ENCODE peak calls at places on chromosomes 2 and 18, in five cellular contexts. V, J, H, F and K are unnamed samples.

GRCh38 chr2:212539145-212539880 is 711 bp upstream of the ERBB4 start:
- DNase-seq in V (no peak), J (no peak), H (peak), F (peak), K (no peak)

GRCh38 chr2:158191569-158191968 is 89.9 kb downstream of the UPP2 start:
- DNase-seq in V (no peak), J (peak), H (no peak), F (no peak), K (no peak)

GRCh38 chr2:81658227-81658626 is 1353.7 kb upstream of the LRRTM1 start:
- DNase-seq in V (peak), J (peak), H (no peak), F (no peak), K (no peak)

GRCh38 chr2:241389697-241390096 is 33.6 kb downstream of the FARP2 start:
- DNase-seq in V (no peak), J (no peak), H (no peak), F (no peak), K (no peak)

GRCh38 chr2:177640423-177640822 is 247.8 kb downstream of the AGPS start:
- DNase-seq in V (no peak), J (no peak), H (no peak), F (no peak), K (no peak)

GRCh38 chr2:139293992-139294548 is 513.9 kb upstream of the NXPH2 start:
- DNase-seq in V (no peak), J (no peak), H (no peak), F (no peak), K (no peak)

GRCh38 chr18:5890606-5891360 is 4.5 kb downstream of the TMEM200C start:
- DNase-seq in V (no peak), J (peak), H (no peak), F (no peak), K (no peak)

GRCh38 chr2:1803217-1804115 is 59.2 kb upstream of the PXDN start:
- DNase-seq in V (no peak), J (no peak), H (no peak), F (no peak), K (no peak)

GRCh38 chr18:28766027-28766426 is 589.1 kb upstream of the CDH2 start:
- DNase-seq in V (no peak), J (no peak), H (no peak), F (no peak), K (no peak)

GRCh38 chr2:69510204-69510603 is 73.0 kb upstream of the NFU1 start:
- DNase-seq in V (no peak), J (no peak), H (no peak), F (no peak), K (no peak)

GRCh38 chr2:71995067-71995665 is 152.5 kb downstream of the CYP26B1 start:
- DNase-seq in V (peak), J (peak), H (peak), F (no peak), K (no peak)

GRCh38 chr2:189851174-189851826 is 67.0 kb downstream of the PMS1 start:
- DNase-seq in V (no peak), J (no peak), H (no peak), F (no peak), K (no peak)

GRCh38 chr2:2389215-2389614 is 58.1 kb upstream of the MYT1L start:
- DNase-seq in V (no peak), J (no peak), H (no peak), F (no peak), K (no peak)

GRCh38 chr2:119480718-119481142 is 43.6 kb downstream of the SCTR start:
- DNase-seq in V (no peak), J (peak), H (peak), F (no peak), K (no peak)

GRCh38 chr2:86097913-86098312 is 7.8 kb downstream of the POLR1A start:
- DNase-seq in V (no peak), J (no peak), H (no peak), F (no peak), K (no peak)

GRCh38 chr2:152349416-152349815 is 14.4 kb downstream of the FMNL2 start:
- DNase-seq in V (no peak), J (no peak), H (no peak), F (no peak), K (no peak)

GRCh38 chr2:63692002-63692606 is 103.3 kb downstream of the MDH1 start:
- DNase-seq in V (peak), J (peak), H (peak), F (no peak), K (peak)

GRCh38 chr2:120937736-120938131 is 202.1 kb downstream of the GLI2 start:
- DNase-seq in V (no peak), J (no peak), H (no peak), F (peak), K (no peak)

GRCh38 chr2:205509655-205510054 is 172.6 kb upstream of the NRP2 start:
- DNase-seq in V (no peak), J (no peak), H (no peak), F (no peak), K (no peak)

GRCh38 chr18:61833978-61834377 is 58.8 kb downstream of the RNF152 start:
- DNase-seq in V (no peak), J (no peak), H (no peak), F (no peak), K (no peak)

GRCh38 chr2:165895974-165896373 is 57.6 kb downstream of the TTC21B start:
- DNase-seq in V (no peak), J (no peak), H (no peak), F (no peak), K (no peak)

GRCh38 chr2:37570773-37571570 is 100.5 kb downstream of the CDC42EP3 start:
- DNase-seq in V (no peak), J (no peak), H (no peak), F (no peak), K (no peak)

GRCh38 chr2:218895326-218895725 is 14.7 kb downstream of the WNT10A start:
- DNase-seq in V (no peak), J (no peak), H (no peak), F (no peak), K (no peak)

GRCh38 chr18:77101410-77102245 is 31.0 kb downstream of the MBP start:
- DNase-seq in V (peak), J (no peak), H (no peak), F (peak), K (no peak)

GRCh38 chr18:23844991-23845680 is 155.9 kb downstream of the LAMA3 start:
- DNase-seq in V (no peak), J (no peak), H (no peak), F (peak), K (no peak)

GRCh38 chr2:122535960-122536517 is 780.6 kb downstream of the TSN start:
- DNase-seq in V (no peak), J (no peak), H (no peak), F (no peak), K (no peak)

GRCh38 chr2:141105763-141106162 is 1025.1 kb downstream of the LRP1B start:
- DNase-seq in V (no peak), J (no peak), H (no peak), F (no peak), K (peak)

GRCh38 chr2:54880428-54880827 is 157.0 kb downstream of the EML6 start:
- DNase-seq in V (no peak), J (no peak), H (no peak), F (no peak), K (no peak)

GRCh38 chr2:62817348-62817747 is 111.8 kb downstream of the EHBP1 start:
- DNase-seq in V (no peak), J (no peak), H (no peak), F (no peak), K (no peak)

GRCh38 chr2:7209776-7210555 is 292.8 kb downstream of the RNF144A start:
- DNase-seq in V (no peak), J (no peak), H (no peak), F (no peak), K (no peak)

GRCh38 chr18:37160038-37160745 is 331.3 kb downstream of the KIAA1328 start:
- DNase-seq in V (no peak), J (peak), H (no peak), F (no peak), K (no peak)

DNA sequence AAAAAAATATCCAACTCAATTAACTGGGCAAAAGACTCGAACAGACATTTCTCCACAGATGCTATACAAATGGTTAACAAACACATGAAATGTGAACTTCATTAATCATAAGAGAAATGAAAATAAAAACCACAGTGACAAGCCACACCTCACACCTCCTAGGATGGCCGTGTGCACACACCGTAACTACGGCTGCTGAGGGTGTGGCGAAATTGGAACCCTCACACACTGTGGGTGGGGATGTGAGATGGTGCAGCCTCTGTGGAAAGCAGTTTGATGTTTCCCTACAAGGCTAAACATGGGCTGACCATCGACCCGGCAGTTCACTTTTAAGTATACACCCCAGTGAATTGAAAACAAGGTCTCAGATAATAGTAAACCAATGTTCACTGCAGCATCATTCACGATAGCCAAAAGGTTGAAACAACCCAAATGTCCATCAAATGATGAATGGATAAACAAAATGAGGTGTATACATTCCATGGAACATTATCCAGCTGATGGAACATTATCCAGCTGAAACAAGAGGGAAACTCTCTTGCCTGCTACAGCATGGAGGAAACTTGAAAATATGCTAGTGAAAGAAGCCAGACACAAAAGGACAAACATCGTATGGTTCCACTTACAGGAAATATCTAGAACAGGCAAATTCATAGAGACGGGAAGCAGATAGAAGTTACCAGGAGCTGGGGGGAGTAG is 32.2 kb downstream of the ZAP70 start:
- DNase-seq in V (no peak), J (no peak), H (no peak), F (no peak), K (no peak)
- TF ChIP-seq POLR2AphosphoS5 in V (no peak), J (no peak), H (no peak), F (no peak), K (no peak)

GRCh38 chr2:215421859-215422461 is 13.9 kb downstream of the FN1 start:
- DNase-seq in V (no peak), J (no peak), H (peak), F (no peak), K (no peak)

GRCh38 chr2:215422676-215423075 is 13.2 kb downstream of the FN1 start:
- DNase-seq in V (no peak), J (no peak), H (no peak), F (no peak), K (no peak)

GRCh38 chr2:215423928-215424540 is 11.8 kb downstream of the FN1 start:
- DNase-seq in V (no peak), J (no peak), H (no peak), F (no peak), K (no peak)

GRCh38 chr2:215425021-215425782 is 10.7 kb downstream of the FN1 start:
- DNase-seq in V (no peak), J (no peak), H (no peak), F (no peak), K (no peak)

DNA sequence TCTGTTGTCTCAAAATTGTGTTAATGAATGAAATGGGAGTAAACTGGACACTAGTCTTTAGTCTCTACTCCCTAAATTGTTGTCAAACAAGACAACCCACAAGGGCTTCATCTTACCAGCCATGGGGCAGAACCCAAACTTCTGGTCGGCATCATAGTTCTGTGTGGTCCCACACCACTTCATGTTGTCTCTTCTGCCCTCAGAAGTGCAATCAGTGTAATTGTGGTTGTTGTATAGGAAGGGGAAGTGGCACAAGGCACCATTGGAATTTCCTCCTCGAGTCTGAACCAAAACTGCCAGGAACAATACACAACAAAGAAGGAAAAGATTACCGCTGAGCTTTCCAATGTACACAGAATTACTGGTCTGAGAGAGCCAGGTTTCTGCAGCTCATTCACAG is 12.6 kb downstream of the FN1 start:
- DNase-seq in V (no peak), J (no peak), H (no peak), F (no peak), K (no peak)
- TF ChIP-seq POLR2AphosphoS5 in V (no peak), J (no peak), H (no peak), F (no peak), K (no peak)

GRCh38 chr2:47033102-47033880 is 117.7 kb upstream of the MCFD2 start:
- DNase-seq in V (no peak), J (peak), H (no peak), F (no peak), K (no peak)

GRCh38 chr2:47036489-47036769 is 118.7 kb downstream of the STPG4 start:
- DNase-seq in V (no peak), J (no peak), H (no peak), F (no peak), K (no peak)

GRCh38 chr2:47032773-47033101 is 117.1 kb upstream of the MCFD2 start:
- DNase-seq in V (no peak), J (peak), H (no peak), F (no peak), K (no peak)

GRCh38 chr2:47035615-47036488 is 119.3 kb downstream of the STPG4 start:
- DNase-seq in V (no peak), J (peak), H (no peak), F (no peak), K (no peak)

GRCh38 chr2:47034973-47035609 is 119.5 kb upstream of the MCFD2 start:
- DNase-seq in V (no peak), J (peak), H (no peak), F (peak), K (no peak)
- TF ChIP-seq POLR2AphosphoS5 in V (no peak), J (no peak), H (no peak), F (no peak), K (no peak)

DNA sequence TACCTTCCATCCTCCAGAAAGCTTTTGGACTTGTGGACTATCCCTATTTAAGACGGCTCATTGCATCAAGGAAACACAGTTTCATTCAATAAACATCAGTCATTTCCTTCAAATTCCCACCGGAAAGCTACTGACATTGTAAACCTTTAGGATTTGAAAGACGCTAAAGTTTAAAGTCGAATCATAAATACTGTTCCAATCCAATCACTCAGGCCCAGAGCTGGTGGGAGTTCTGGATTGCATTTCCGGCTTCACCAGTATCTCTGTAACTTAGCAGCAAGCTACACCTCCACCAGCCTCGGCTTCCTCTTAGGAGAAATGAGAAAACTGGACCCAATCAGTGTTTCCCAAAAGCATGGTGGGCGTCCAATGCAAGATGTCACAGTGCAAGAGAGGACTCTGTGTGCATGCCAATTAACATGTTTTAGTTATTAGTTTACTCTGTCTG is 1.6 kb downstream of the WDFY1 start:
- DNase-seq in V (no peak), J (peak), H (peak), F (no peak), K (no peak)
- TF ChIP-seq POLR2AphosphoS5 in V (no peak), J (no peak), H (no peak), F (no peak), K (no peak)

GRCh38 chr2:111120253-111121027 is at the start of gene BCL2L11:
- DNase-seq in V (peak), J (peak), H (peak), F (peak), K (no peak)
- TF ChIP-seq POLR2AphosphoS5 in V (peak), J (peak), H (peak), F (peak), K (peak)